ENCODE peak calls at places on chromosomes 16 and 17, in eight cellular contexts. K, P, O, C, R, S, W and J are unnamed samples.

GRCh38 chr17:67456889-67457288 is 79.8 kb downstream of the PITPNC1 start:
- DNase-seq in K (no peak), P (no peak), O (no peak), C (no peak), R (no peak), S (no peak), W (no peak), J (no peak)

GRCh38 chr17:51120357-51120738 is 320 bp downstream of the SPAG9 start:
- DNase-seq in K (no peak), P (peak), O (no peak), C (no peak), R (no peak), S (peak), W (no peak), J (peak)

GRCh38 chr17:43667506-43668438 is 6.0 kb upstream of the MEOX1 start:
- DNase-seq in K (no peak), P (no peak), O (no peak), C (no peak), R (no peak), S (no peak), W (no peak), J (no peak)

GRCh38 chr16:10577305-10578202 is 2.8 kb downstream of the EMP2 start:
- DNase-seq in K (no peak), P (peak), O (no peak), C (peak), R (no peak), S (no peak), W (no peak), J (no peak)

GRCh38 chr17:77353684-77354419 is 213.1 kb downstream of the SEC14L1 start:
- DNase-seq in K (no peak), P (peak), O (no peak), C (no peak), R (no peak), S (no peak), W (no peak), J (no peak)

GRCh38 chr17:59830007-59830630 is 62.6 kb downstream of the TUBD1 start:
- DNase-seq in K (no peak), P (peak), O (no peak), C (no peak), R (no peak), S (no peak), W (no peak), J (peak)

GRCh38 chr17:2071421-2072281 is 16.7 kb downstream of the HIC1 start:
- DNase-seq in K (no peak), P (no peak), O (no peak), C (peak), R (no peak), S (no peak), W (no peak), J (no peak)

GRCh38 chr17:79852748-79853147 is 13.5 kb upstream of the CBX4 start:
- DNase-seq in K (no peak), P (peak), O (no peak), C (no peak), R (no peak), S (no peak), W (peak), J (peak)

GRCh38 chr17:50425682-50426471 is at the start of gene ACSF2:
- DNase-seq in K (peak), P (peak), O (peak), C (peak), R (no peak), S (peak), W (peak), J (peak)

GRCh38 chr17:58541249-58541648 is 26.8 kb upstream of the MTMR4 start:
- DNase-seq in K (no peak), P (no peak), O (no peak), C (no peak), R (peak), S (no peak), W (no peak), J (no peak)

GRCh38 chr17:6818938-6819337 is 12.6 kb downstream of the TEKT1 start:
- DNase-seq in K (no peak), P (no peak), O (no peak), C (no peak), R (no peak), S (no peak), W (no peak), J (no peak)

GRCh38 chr17:71921726-71922320 is 199.0 kb upstream of the SOX9 start:
- DNase-seq in K (no peak), P (no peak), O (no peak), C (no peak), R (no peak), S (no peak), W (no peak), J (peak)

GRCh38 chr17:64679710-64680216 is 17.7 kb upstream of the SMURF2 start:
- DNase-seq in K (no peak), P (no peak), O (no peak), C (no peak), R (peak), S (no peak), W (peak), J (peak)

GRCh38 chr17:61410100-61410551 is 10.5 kb downstream of the TBX2 start:
- DNase-seq in K (no peak), P (peak), O (no peak), C (peak), R (no peak), S (no peak), W (no peak), J (no peak)

GRCh38 chr16:48413291-48413690 is 28.1 kb upstream of the SIAH1 start:
- DNase-seq in K (no peak), P (no peak), O (no peak), C (no peak), R (no peak), S (no peak), W (no peak), J (no peak)

GRCh38 chr16:10961231-10961630 is 16.9 kb downstream of the CLEC16A start:
- DNase-seq in K (no peak), P (no peak), O (no peak), C (no peak), R (no peak), S (no peak), W (no peak), J (peak)

GRCh38 chr16:53257001-53257400 is 177.3 kb upstream of the RBL2 start:
- DNase-seq in K (no peak), P (no peak), O (no peak), C (no peak), R (no peak), S (no peak), W (no peak), J (peak)

GRCh38 chr17:56497132-56497531 is 96.4 kb upstream of the NOG start:
- DNase-seq in K (no peak), P (no peak), O (no peak), C (no peak), R (no peak), S (no peak), W (no peak), J (no peak)

GRCh38 chr17:47276868-47277267 is 23.2 kb downstream of the ITGB3 start:
- DNase-seq in K (no peak), P (peak), O (no peak), C (no peak), R (no peak), S (no peak), W (peak), J (peak)